ENCODE peak calls at places on chromosomes 3 and 15, in eight cellular contexts. P, E, T, G, D, L, Y and Q are unnamed samples.

GRCh38 chr3:36201546-36201945 is 178.8 kb upstream of the STAC start:
- DNase-seq in P (no peak), E (no peak), T (no peak), G (no peak), D (no peak), L (no peak), Y (no peak), Q (no peak)

GRCh38 chr3:139251529-139251928 is 92.3 kb upstream of the MRPS22 start:
- DNase-seq in P (no peak), E (peak), T (no peak), G (peak), D (no peak), L (no peak), Y (no peak), Q (no peak)

GRCh38 chr3:124246949-124247348 is 255.0 kb upstream of the ROPN1 start:
- DNase-seq in P (no peak), E (no peak), T (no peak), G (peak), D (peak), L (no peak), Y (no peak), Q (no peak)

GRCh38 chr3:156366559-156366958 is 188.4 kb downstream of the SSR3 start:
- DNase-seq in P (no peak), E (no peak), T (no peak), G (no peak), D (no peak), L (no peak), Y (no peak), Q (no peak)

GRCh38 chr15:89462198-89462912 is 34.0 kb downstream of the RHCG start:
- DNase-seq in P (no peak), E (no peak), T (no peak), G (peak), D (no peak), L (no peak), Y (no peak), Q (peak)

GRCh38 chr15:77985931-77986480 is 91.5 kb downstream of the TBC1D2B start:
- DNase-seq in P (no peak), E (no peak), T (no peak), G (no peak), D (no peak), L (no peak), Y (peak), Q (no peak)

GRCh38 chr3:196208942-196209695 is 2.1 kb downstream of the ZDHHC19 start:
- DNase-seq in P (no peak), E (no peak), T (no peak), G (no peak), D (no peak), L (no peak), Y (no peak), Q (no peak)

GRCh38 chr3:85304360-85304964 is 345.7 kb downstream of the CADM2 start:
- DNase-seq in P (no peak), E (no peak), T (no peak), G (peak), D (peak), L (no peak), Y (no peak), Q (no peak)

GRCh38 chr15:25508369-25509002 is 69.7 kb upstream of the UBE3A start:
- DNase-seq in P (no peak), E (no peak), T (no peak), G (peak), D (peak), L (no peak), Y (no peak), Q (no peak)

GRCh38 chr3:32880225-32880624 is 62.4 kb downstream of the TRIM71 start:
- DNase-seq in P (no peak), E (no peak), T (no peak), G (no peak), D (no peak), L (no peak), Y (no peak), Q (no peak)

GRCh38 chr3:24683511-24684384 is 189.1 kb upstream of the THRB start:
- DNase-seq in P (no peak), E (no peak), T (peak), G (peak), D (peak), L (no peak), Y (no peak), Q (no peak)

GRCh38 chr3:187963677-187964385 is 190.1 kb upstream of the LPP start:
- DNase-seq in P (no peak), E (no peak), T (no peak), G (no peak), D (no peak), L (no peak), Y (no peak), Q (no peak)

GRCh38 chr3:147297756-147298155 is 108.6 kb downstream of the ZIC4 start:
- DNase-seq in P (no peak), E (no peak), T (no peak), G (no peak), D (no peak), L (no peak), Y (no peak), Q (no peak)

GRCh38 chr15:90818251-90819210 is 49.9 kb upstream of the FURIN start:
- DNase-seq in P (no peak), E (no peak), T (no peak), G (peak), D (no peak), L (peak), Y (peak), Q (no peak)

GRCh38 chr15:33200903-33201302 is 6.4 kb upstream of the FMN1 start:
- DNase-seq in P (no peak), E (no peak), T (no peak), G (no peak), D (no peak), L (no peak), Y (no peak), Q (no peak)

GRCh38 chr3:58711871-58712270 is 45.3 kb upstream of the FAM3D start:
- DNase-seq in P (no peak), E (no peak), T (no peak), G (no peak), D (no peak), L (no peak), Y (no peak), Q (no peak)

GRCh38 chr15:94576889-94577533 is 345.6 kb downstream of the MCTP2 start:
- DNase-seq in P (no peak), E (no peak), T (no peak), G (peak), D (no peak), L (no peak), Y (no peak), Q (peak)

GRCh38 chr3:14137445-14137844 is 12.6 kb downstream of the TMEM43 start:
- DNase-seq in P (no peak), E (no peak), T (no peak), G (no peak), D (no peak), L (no peak), Y (no peak), Q (no peak)

GRCh38 chr15:31212956-31213694 is 111.6 kb upstream of the TRPM1 start:
- DNase-seq in P (no peak), E (no peak), T (no peak), G (no peak), D (no peak), L (no peak), Y (no peak), Q (no peak)

GRCh38 chr15:52233405-52233804 is 42.2 kb upstream of the GNB5 start:
- DNase-seq in P (no peak), E (no peak), T (no peak), G (no peak), D (no peak), L (peak), Y (no peak), Q (no peak)

GRCh38 chr3:6204891-6205290 is 656.0 kb upstream of the GRM7 start:
- DNase-seq in P (no peak), E (no peak), T (no peak), G (no peak), D (no peak), L (no peak), Y (no peak), Q (no peak)

GRCh38 chr3:188179006-188179966 is 25.3 kb downstream of the LPP start:
- DNase-seq in P (no peak), E (peak), T (peak), G (no peak), D (no peak), L (no peak), Y (peak), Q (no peak)

GRCh38 chr15:59199775-59200465 is 6.7 kb upstream of the LDHAL6B start:
- DNase-seq in P (no peak), E (no peak), T (no peak), G (no peak), D (peak), L (no peak), Y (no peak), Q (peak)

GRCh38 chr3:139292933-139293664 is 50.7 kb upstream of the MRPS22 start:
- DNase-seq in P (no peak), E (no peak), T (no peak), G (peak), D (no peak), L (no peak), Y (no peak), Q (no peak)

GRCh38 chr3:104564045-104564643 is 802.6 kb upstream of the ALCAM start:
- DNase-seq in P (no peak), E (peak), T (peak), G (peak), D (peak), L (peak), Y (no peak), Q (no peak)

GRCh38 chr3:138349926-138350665 is 1.7 kb downstream of the MRAS start:
- DNase-seq in P (no peak), E (peak), T (no peak), G (peak), D (no peak), L (no peak), Y (no peak), Q (no peak)

GRCh38 chr3:172391592-172392302 is 56.5 kb downstream of the GHSR start:
- DNase-seq in P (no peak), E (no peak), T (no peak), G (no peak), D (no peak), L (no peak), Y (no peak), Q (no peak)

GRCh38 chr3:13408890-13409289 is 11.2 kb downstream of the NUP210 start:
- DNase-seq in P (no peak), E (no peak), T (no peak), G (no peak), D (no peak), L (no peak), Y (no peak), Q (no peak)

GRCh38 chr15:96462768-96463167 is 132.3 kb downstream of the NR2F2 start:
- DNase-seq in P (no peak), E (no peak), T (no peak), G (no peak), D (no peak), L (no peak), Y (no peak), Q (no peak)

GRCh38 chr15:92612891-92613290 is 42.7 kb downstream of the FAM174B start:
- DNase-seq in P (no peak), E (no peak), T (no peak), G (no peak), D (no peak), L (no peak), Y (peak), Q (no peak)

GRCh38 chr3:191882289-191882688 is 421.3 kb downstream of the PYDC2 start:
- DNase-seq in P (no peak), E (no peak), T (no peak), G (no peak), D (no peak), L (no peak), Y (no peak), Q (no peak)

GRCh38 chr15:48855501-48856440 is 22.2 kb upstream of the EID1 start:
- DNase-seq in P (no peak), E (no peak), T (peak), G (peak), D (peak), L (no peak), Y (no peak), Q (no peak)

GRCh38 chr3:165855581-165855980 is 18.4 kb upstream of the BCHE start:
- DNase-seq in P (no peak), E (no peak), T (no peak), G (no peak), D (no peak), L (no peak), Y (no peak), Q (no peak)

GRCh38 chr3:38170722-38171121 is 5.4 kb downstream of the OXSR1 start:
- DNase-seq in P (no peak), E (no peak), T (no peak), G (no peak), D (no peak), L (no peak), Y (no peak), Q (no peak)

GRCh38 chr15:38129531-38130199 is 123.0 kb upstream of the SPRED1 start:
- DNase-seq in P (no peak), E (peak), T (peak), G (no peak), D (no peak), L (peak), Y (peak), Q (peak)

GRCh38 chr3:10169000-10169496 is 4.3 kb downstream of the IRAK2 start:
- DNase-seq in P (no peak), E (no peak), T (no peak), G (no peak), D (no peak), L (no peak), Y (no peak), Q (no peak)

GRCh38 chr3:10166213-10166604 is 1.5 kb downstream of the IRAK2 start:
- DNase-seq in P (no peak), E (no peak), T (no peak), G (peak), D (no peak), L (no peak), Y (no peak), Q (no peak)

GRCh38 chr3:10162147-10162546 is 2.6 kb upstream of the IRAK2 start:
- DNase-seq in P (no peak), E (no peak), T (no peak), G (no peak), D (no peak), L (no peak), Y (no peak), Q (no peak)

GRCh38 chr3:10160925-10161324 is 3.8 kb upstream of the IRAK2 start:
- DNase-seq in P (no peak), E (no peak), T (no peak), G (no peak), D (no peak), L (no peak), Y (no peak), Q (no peak)

DNA sequence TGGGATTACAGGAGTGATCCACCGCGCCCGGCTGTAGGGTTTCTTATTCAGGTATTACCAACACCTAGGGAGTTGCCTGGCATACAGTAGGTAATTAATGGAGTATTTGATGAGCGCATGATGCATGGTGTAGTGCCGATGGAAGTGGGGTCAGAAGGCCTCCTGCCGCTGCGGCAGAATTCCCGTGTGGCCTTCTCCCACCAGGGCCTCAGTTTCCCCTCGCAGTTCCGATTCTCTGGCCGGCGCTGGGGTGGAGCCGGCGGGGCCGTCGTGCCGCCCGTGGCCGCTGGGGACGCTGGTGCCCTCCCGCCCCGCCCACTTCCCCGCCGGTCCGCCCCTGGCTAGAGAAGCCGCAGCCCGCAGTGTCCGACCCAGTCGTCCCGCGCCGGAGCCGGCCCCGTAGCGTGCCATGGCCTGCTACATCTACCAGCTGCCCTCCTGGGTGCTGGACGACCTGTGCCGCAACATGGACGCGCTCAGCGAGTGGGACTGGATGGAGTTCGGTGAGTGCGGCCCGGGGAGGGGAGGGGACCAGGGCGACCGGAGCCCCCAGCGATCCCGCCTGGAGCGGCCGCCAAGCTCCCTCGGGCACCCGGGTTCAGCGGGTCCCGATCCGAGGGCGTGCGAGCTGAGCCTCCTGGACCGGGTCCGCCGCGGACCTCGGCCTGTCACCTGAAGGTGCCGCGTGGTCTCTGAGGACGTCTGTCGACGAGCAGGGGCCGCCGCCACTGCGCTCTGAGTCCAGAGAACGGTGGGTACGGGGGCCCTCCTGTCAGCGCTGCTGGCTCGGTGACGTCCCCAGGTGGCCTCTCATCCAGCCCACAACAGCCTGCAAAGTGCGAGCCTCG is at the start of gene IRAK2:
- DNase-seq in P (peak), E (peak), T (peak), G (peak), D (peak), L (peak), Y (peak), Q (peak)
- TF ChIP-seq POLR2A in P (peak), E (no peak), T (peak), G (peak), D (peak), L (peak), Y (no peak), Q (peak)

GRCh38 chr3:52281980-52282801 is 3.7 kb upstream of the WDR82 start:
- DNase-seq in P (no peak), E (peak), T (no peak), G (peak), D (no peak), L (peak), Y (no peak), Q (no peak)

GRCh38 chr3:52280046-52280445 is 1.6 kb upstream of the WDR82 start:
- DNase-seq in P (no peak), E (no peak), T (no peak), G (no peak), D (no peak), L (no peak), Y (no peak), Q (no peak)

GRCh38 chr3:52277972-52278509 is 408 bp downstream of the WDR82 start:
- DNase-seq in P (peak), E (no peak), T (peak), G (no peak), D (peak), L (peak), Y (peak), Q (peak)

GRCh38 chr3:52277071-52277964 is 1.1 kb downstream of the WDR82 start:
- DNase-seq in P (no peak), E (peak), T (peak), G (peak), D (peak), L (peak), Y (peak), Q (peak)

GRCh38 chr3:52278510-52279069 is at the start of gene WDR82:
- DNase-seq in P (peak), E (peak), T (peak), G (peak), D (peak), L (peak), Y (peak), Q (peak)
- TF ChIP-seq POLR2A in P (peak), E (peak), T (peak), G (peak), D (peak), L (peak), Y (peak), Q (peak)

GRCh38 chr3:130854208-130854864 is 39.5 kb upstream of the ATP2C1 start:
- DNase-seq in P (no peak), E (no peak), T (no peak), G (no peak), D (no peak), L (no peak), Y (no peak), Q (no peak)
- TF ChIP-seq POLR2A in P (peak), E (no peak), T (no peak), G (no peak), D (no peak), L (no peak), Y (no peak), Q (no peak)

GRCh38 chr3:46926871-46927717 is 49.5 kb downstream of the CCDC12 start:
- DNase-seq in P (peak), E (peak), T (no peak), G (no peak), D (no peak), L (peak), Y (peak), Q (no peak)
- TF ChIP-seq POLR2A in P (peak), E (no peak), T (no peak), G (no peak), D (no peak), L (no peak), Y (no peak), Q (no peak)

DNA sequence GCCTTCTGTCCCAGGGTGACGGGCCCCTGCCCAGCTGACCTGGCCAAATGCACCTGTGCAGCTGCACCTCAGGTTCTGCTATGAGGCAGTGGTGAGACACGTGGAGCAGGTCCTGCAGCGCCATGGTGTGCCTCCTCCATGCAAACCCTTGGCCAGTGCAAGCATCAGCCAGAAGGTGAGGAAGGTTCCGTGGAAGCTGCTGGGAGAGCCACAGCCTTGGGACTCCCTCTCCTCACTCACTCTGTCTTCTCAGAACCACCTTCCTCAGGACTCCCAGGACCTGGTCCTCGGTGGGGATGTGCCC is 31.6 kb downstream of the PTPN23 start:
- DNase-seq in P (no peak), E (no peak), T (no peak), G (no peak), D (no peak), L (no peak), Y (no peak), Q (no peak)
- TF ChIP-seq POLR2A in P (no peak), E (no peak), T (no peak), G (no peak), D (no peak), L (no peak), Y (no peak), Q (no peak)